ENCODE peak calls at places on chromosomes 5 and 9, in seven cellular contexts. One of them, this sample, is unnamed.

GRCh38 chr5:157651623-157652376 is 438 bp downstream of the SOX30 start:
- DNase-seq in breast epithelium: peak; percentile 27
- DNase-seq in hepatocyte: no peak
- DNase-seq in HL-60: peak; percentile 45
- DNase-seq in endodermal cell: peak; percentile 77
- DNase-seq in choroid plexus epithelial cell: peak; percentile 72
- DNase-seq in left ventricle myocardium inferior: peak; percentile 64
- DNase-seq in this sample: peak; percentile 83

GRCh38 chr9:129031514-129031913 is 3.4 kb upstream of the SH3GLB2 start:
- DNase-seq in choroid plexus epithelial cell: no peak
- DNase-seq in left ventricle myocardium inferior: no peak
- DNase-seq in endodermal cell: no peak
- DNase-seq in HL-60: no peak
- DNase-seq in breast epithelium: no peak
- DNase-seq in hepatocyte: no peak
- DNase-seq in this sample: no peak

GRCh38 chr5:84729326-84729725 is 344.6 kb upstream of the EDIL3 start:
- DNase-seq in HL-60: no peak
- DNase-seq in endodermal cell: no peak
- DNase-seq in hepatocyte: no peak
- DNase-seq in choroid plexus epithelial cell: peak; percentile 15
- DNase-seq in breast epithelium: no peak
- DNase-seq in left ventricle myocardium inferior: no peak
- DNase-seq in this sample: peak; percentile 45

GRCh38 chr5:52814749-52815148 is 27.0 kb downstream of the ITGA1 start:
- DNase-seq in choroid plexus epithelial cell: no peak
- DNase-seq in breast epithelium: no peak
- DNase-seq in HL-60: no peak
- DNase-seq in endodermal cell: no peak
- DNase-seq in left ventricle myocardium inferior: no peak
- DNase-seq in hepatocyte: no peak
- DNase-seq in this sample: no peak

GRCh38 chr5:77316871-77317661 is 106.6 kb downstream of the PDE8B start:
- DNase-seq in endodermal cell: no peak
- DNase-seq in left ventricle myocardium inferior: no peak
- DNase-seq in hepatocyte: no peak
- DNase-seq in choroid plexus epithelial cell: peak; percentile 77
- DNase-seq in breast epithelium: no peak
- DNase-seq in HL-60: no peak
- DNase-seq in this sample: no peak

GRCh38 chr9:114110180-114110579 is 11.1 kb upstream of the KIF12 start:
- DNase-seq in endodermal cell: no peak
- DNase-seq in choroid plexus epithelial cell: peak; percentile 22
- DNase-seq in hepatocyte: no peak
- DNase-seq in left ventricle myocardium inferior: no peak
- DNase-seq in HL-60: no peak
- DNase-seq in breast epithelium: no peak
- DNase-seq in this sample: peak; percentile 79

GRCh38 chr5:150801117-150801927 is 22.8 kb downstream of the SMIM3 start:
- DNase-seq in hepatocyte: peak; percentile 83
- DNase-seq in left ventricle myocardium inferior: no peak
- DNase-seq in HL-60: peak; percentile 36
- DNase-seq in endodermal cell: peak; percentile 84
- DNase-seq in choroid plexus epithelial cell: peak; percentile 87
- DNase-seq in breast epithelium: no peak
- DNase-seq in this sample: peak; percentile 78

GRCh38 chr5:22470408-22470807 is 382.7 kb downstream of the CDH12 start:
- DNase-seq in hepatocyte: no peak
- DNase-seq in left ventricle myocardium inferior: no peak
- DNase-seq in breast epithelium: no peak
- DNase-seq in choroid plexus epithelial cell: no peak
- DNase-seq in HL-60: no peak
- DNase-seq in endodermal cell: no peak
- DNase-seq in this sample: no peak

GRCh38 chr5:124832510-124832909 is 86.1 kb upstream of the ZNF608 start:
- DNase-seq in choroid plexus epithelial cell: no peak
- DNase-seq in breast epithelium: no peak
- DNase-seq in endodermal cell: no peak
- DNase-seq in HL-60: no peak
- DNase-seq in hepatocyte: no peak
- DNase-seq in left ventricle myocardium inferior: no peak
- DNase-seq in this sample: no peak

GRCh38 chr5:11273180-11273882 is 512.3 kb upstream of the DAP start:
- DNase-seq in choroid plexus epithelial cell: no peak
- DNase-seq in left ventricle myocardium inferior: no peak
- DNase-seq in breast epithelium: no peak
- DNase-seq in endodermal cell: no peak
- DNase-seq in hepatocyte: peak; percentile 46
- DNase-seq in HL-60: no peak
- DNase-seq in this sample: no peak

GRCh38 chr5:64789457-64789856 is 20.7 kb downstream of the CWC27 start:
- DNase-seq in left ventricle myocardium inferior: no peak
- DNase-seq in endodermal cell: no peak
- DNase-seq in choroid plexus epithelial cell: peak; percentile 77
- DNase-seq in breast epithelium: no peak
- DNase-seq in hepatocyte: no peak
- DNase-seq in HL-60: no peak
- DNase-seq in this sample: peak; percentile 18

GRCh38 chr9:93154293-93154903 is 20.3 kb upstream of the NINJ1 start:
- DNase-seq in hepatocyte: peak; percentile 59
- DNase-seq in choroid plexus epithelial cell: peak; percentile 40
- DNase-seq in breast epithelium: no peak
- DNase-seq in left ventricle myocardium inferior: no peak
- DNase-seq in HL-60: peak; percentile 51
- DNase-seq in endodermal cell: peak; percentile 93
- DNase-seq in this sample: peak; percentile 28

GRCh38 chr5:168417731-168418429 is 68.4 kb upstream of the RARS1 start:
- DNase-seq in breast epithelium: no peak
- DNase-seq in choroid plexus epithelial cell: no peak
- DNase-seq in hepatocyte: no peak
- DNase-seq in HL-60: no peak
- DNase-seq in endodermal cell: no peak
- DNase-seq in left ventricle myocardium inferior: no peak
- DNase-seq in this sample: no peak

GRCh38 chr5:131328536-131329186 is 64.8 kb downstream of the CDC42SE2 start:
- DNase-seq in left ventricle myocardium inferior: no peak
- DNase-seq in choroid plexus epithelial cell: peak; percentile 58
- DNase-seq in breast epithelium: no peak
- DNase-seq in endodermal cell: no peak
- DNase-seq in HL-60: no peak
- DNase-seq in hepatocyte: peak; percentile 36
- DNase-seq in this sample: peak; percentile 81

GRCh38 chr5:139711067-139711851 is 63.1 kb downstream of the CXXC5 start:
- DNase-seq in hepatocyte: peak; percentile 55
- DNase-seq in HL-60: no peak
- DNase-seq in left ventricle myocardium inferior: peak; percentile 30
- DNase-seq in breast epithelium: no peak
- DNase-seq in endodermal cell: peak; percentile 94
- DNase-seq in choroid plexus epithelial cell: peak; percentile 50
- DNase-seq in this sample: peak; percentile 34

GRCh38 chr5:14326035-14326909 is 183.1 kb downstream of the TRIO start:
- DNase-seq in left ventricle myocardium inferior: no peak
- DNase-seq in hepatocyte: peak; percentile 26
- DNase-seq in endodermal cell: peak; percentile 56
- DNase-seq in choroid plexus epithelial cell: no peak
- DNase-seq in breast epithelium: no peak
- DNase-seq in HL-60: no peak
- DNase-seq in this sample: no peak

GRCh38 chr5:173645437-173645807 is 29.0 kb upstream of the BOD1 start:
- DNase-seq in left ventricle myocardium inferior: no peak
- DNase-seq in hepatocyte: peak; percentile 31
- DNase-seq in choroid plexus epithelial cell: peak; percentile 71
- DNase-seq in breast epithelium: no peak
- DNase-seq in HL-60: no peak
- DNase-seq in endodermal cell: peak; percentile 57
- DNase-seq in this sample: no peak

GRCh38 chr5:76867827-76868693 is 18.2 kb downstream of the S100Z start:
- DNase-seq in breast epithelium: no peak
- DNase-seq in HL-60: peak; percentile 35
- DNase-seq in hepatocyte: peak; percentile 83
- DNase-seq in choroid plexus epithelial cell: peak; percentile 87
- DNase-seq in left ventricle myocardium inferior: peak; percentile 58
- DNase-seq in endodermal cell: peak; percentile 91
- DNase-seq in this sample: peak; percentile 69

GRCh38 chr9:71202931-71203330 is 81.5 kb upstream of the TRPM3 start:
- DNase-seq in left ventricle myocardium inferior: no peak
- DNase-seq in choroid plexus epithelial cell: no peak
- DNase-seq in hepatocyte: no peak
- DNase-seq in endodermal cell: no peak
- DNase-seq in HL-60: no peak
- DNase-seq in breast epithelium: no peak
- DNase-seq in this sample: no peak

GRCh38 chr9:90219548-90220118 is 423.0 kb downstream of the DIRAS2 start:
- DNase-seq in breast epithelium: no peak
- DNase-seq in HL-60: peak; percentile 9
- DNase-seq in left ventricle myocardium inferior: no peak
- DNase-seq in endodermal cell: peak; percentile 80
- DNase-seq in hepatocyte: peak; percentile 50
- DNase-seq in choroid plexus epithelial cell: no peak
- DNase-seq in this sample: no peak

GRCh38 chr5:130541617-130542221 is 623.3 kb downstream of the HINT1 start:
- DNase-seq in left ventricle myocardium inferior: no peak
- DNase-seq in HL-60: peak; percentile 14
- DNase-seq in hepatocyte: no peak
- DNase-seq in endodermal cell: no peak
- DNase-seq in breast epithelium: no peak
- DNase-seq in choroid plexus epithelial cell: peak; percentile 89
- DNase-seq in this sample: peak; percentile 75

GRCh38 chr5:127097288-127097687 is 24.0 kb upstream of the C5orf63 start:
- DNase-seq in breast epithelium: no peak
- DNase-seq in left ventricle myocardium inferior: no peak
- DNase-seq in HL-60: no peak
- DNase-seq in choroid plexus epithelial cell: peak; percentile 32
- DNase-seq in hepatocyte: no peak
- DNase-seq in endodermal cell: peak; percentile 47
- DNase-seq in this sample: peak; percentile 31

GRCh38 chr5:158838788-158839187 is 260.9 kb downstream of the EBF1 start:
- DNase-seq in choroid plexus epithelial cell: no peak
- DNase-seq in endodermal cell: no peak
- DNase-seq in breast epithelium: no peak
- DNase-seq in HL-60: no peak
- DNase-seq in hepatocyte: no peak
- DNase-seq in left ventricle myocardium inferior: no peak
- DNase-seq in this sample: no peak

GRCh38 chr9:133921866-133922265 is 70.3 kb downstream of the VAV2 start:
- DNase-seq in HL-60: no peak
- DNase-seq in left ventricle myocardium inferior: no peak
- DNase-seq in hepatocyte: no peak
- DNase-seq in breast epithelium: no peak
- DNase-seq in choroid plexus epithelial cell: no peak
- DNase-seq in endodermal cell: no peak
- DNase-seq in this sample: no peak

GRCh38 chr9:133917407-133917806 is 74.7 kb downstream of the VAV2 start:
- DNase-seq in hepatocyte: no peak
- DNase-seq in HL-60: no peak
- DNase-seq in endodermal cell: no peak
- DNase-seq in left ventricle myocardium inferior: no peak
- DNase-seq in breast epithelium: no peak
- DNase-seq in choroid plexus epithelial cell: no peak
- DNase-seq in this sample: no peak

GRCh38 chr9:133919253-133920115 is 72.6 kb downstream of the VAV2 start:
- DNase-seq in hepatocyte: no peak
- DNase-seq in endodermal cell: no peak
- DNase-seq in choroid plexus epithelial cell: peak; percentile 11
- DNase-seq in left ventricle myocardium inferior: peak; percentile 33
- DNase-seq in breast epithelium: no peak
- DNase-seq in HL-60: no peak
- DNase-seq in this sample: no peak

GRCh38 chr9:133918123-133918813 is 73.9 kb downstream of the VAV2 start:
- DNase-seq in hepatocyte: no peak
- DNase-seq in left ventricle myocardium inferior: no peak
- DNase-seq in breast epithelium: no peak
- DNase-seq in HL-60: no peak
- DNase-seq in endodermal cell: no peak
- DNase-seq in choroid plexus epithelial cell: no peak
- DNase-seq in this sample: no peak

GRCh38 chr9:133920471-133920870 is 71.7 kb downstream of the VAV2 start:
- DNase-seq in hepatocyte: no peak
- DNase-seq in HL-60: no peak
- DNase-seq in left ventricle myocardium inferior: no peak
- DNase-seq in choroid plexus epithelial cell: no peak
- DNase-seq in endodermal cell: no peak
- DNase-seq in breast epithelium: no peak
- DNase-seq in this sample: no peak
- TF ChIP-seq CTCF in hepatocyte: no peak
- TF ChIP-seq CTCF in HL-60: no peak
- TF ChIP-seq CTCF in left ventricle myocardium inferior: no peak
- TF ChIP-seq CTCF in choroid plexus epithelial cell: no peak
- TF ChIP-seq CTCF in endodermal cell: no peak
- TF ChIP-seq CTCF in breast epithelium: no peak
- TF ChIP-seq CTCF in this sample: no peak

GRCh38 chr9:137227057-137227852 is at the start of gene RNF224:
- DNase-seq in hepatocyte: peak; percentile 90
- DNase-seq in endodermal cell: peak; percentile 96
- DNase-seq in HL-60: peak; percentile 82
- DNase-seq in left ventricle myocardium inferior: peak; percentile 71
- DNase-seq in breast epithelium: peak; percentile 76
- DNase-seq in choroid plexus epithelial cell: peak; percentile 78
- DNase-seq in this sample: peak; percentile 83
- H3K4me3 ChIP-seq in hepatocyte: no peak within 1 kb of the TSS
- H3K4me3 ChIP-seq in endodermal cell: no peak within 1 kb of the TSS
- H3K4me3 ChIP-seq in HL-60: no peak within 1 kb of the TSS
- H3K4me3 ChIP-seq in left ventricle myocardium inferior: no peak within 1 kb of the TSS
- H3K4me3 ChIP-seq in breast epithelium: no peak within 1 kb of the TSS
- H3K4me3 ChIP-seq in choroid plexus epithelial cell: no peak within 1 kb of the TSS
- H3K4me3 ChIP-seq in this sample: peak within 1 kb of the TSS; percentile 46

GRCh38 chr9:98773721-98774120 is 22.6 kb downstream of the ANKS6 start:
- DNase-seq in hepatocyte: no peak
- DNase-seq in endodermal cell: no peak
- DNase-seq in HL-60: no peak
- DNase-seq in choroid plexus epithelial cell: no peak
- DNase-seq in left ventricle myocardium inferior: no peak
- DNase-seq in breast epithelium: no peak
- DNase-seq in this sample: no peak
- TF ChIP-seq CTCF in hepatocyte: no peak
- TF ChIP-seq CTCF in endodermal cell: peak; percentile 43
- TF ChIP-seq CTCF in HL-60: no peak
- TF ChIP-seq CTCF in choroid plexus epithelial cell: no peak
- TF ChIP-seq CTCF in left ventricle myocardium inferior: no peak
- TF ChIP-seq CTCF in breast epithelium: no peak
- TF ChIP-seq CTCF in this sample: no peak

DNA sequence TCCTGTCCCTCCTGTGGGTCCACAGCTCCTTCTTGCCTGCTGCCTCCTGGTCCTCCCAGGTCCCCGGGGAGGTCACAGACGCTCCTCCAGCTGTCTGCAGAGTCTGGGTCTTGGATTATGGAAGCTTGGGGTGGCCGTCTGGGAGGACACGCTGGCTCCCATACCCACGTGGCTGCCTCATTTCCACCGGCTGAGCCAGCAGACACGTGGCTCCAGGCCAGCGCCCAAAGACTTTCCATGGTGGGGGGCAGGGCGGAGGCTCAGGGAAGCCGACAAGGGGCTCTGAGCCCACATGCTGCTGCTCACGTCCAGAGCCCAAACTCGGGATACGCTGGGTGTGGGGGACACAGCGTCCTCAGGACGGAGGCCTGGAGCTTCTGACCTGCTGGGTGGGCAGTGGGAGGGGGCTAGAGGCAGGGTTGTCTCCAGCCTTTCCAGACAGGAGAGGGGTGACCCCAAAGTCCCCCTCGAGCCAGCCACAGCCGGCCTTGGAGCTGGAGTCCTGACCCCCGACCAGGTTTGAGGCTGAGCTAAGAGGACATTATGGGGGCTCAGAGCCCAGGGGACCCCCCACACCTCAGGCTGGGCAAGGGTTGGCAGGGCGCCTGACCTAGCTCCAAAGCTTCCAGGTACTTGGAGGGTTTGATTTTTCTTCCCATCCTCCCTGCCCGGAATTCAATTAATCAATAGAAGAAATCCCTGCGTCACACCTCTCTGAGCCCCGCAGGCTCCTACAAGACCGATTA is 24.2 kb upstream of the RNU6ATAC start:
- DNase-seq in breast epithelium: no peak
- DNase-seq in endodermal cell: peak; percentile 43
- DNase-seq in hepatocyte: no peak
- DNase-seq in left ventricle myocardium inferior: no peak
- DNase-seq in choroid plexus epithelial cell: no peak
- DNase-seq in HL-60: no peak
- DNase-seq in this sample: no peak
- H3K4me3 ChIP-seq in breast epithelium: no peak overlapping the region
- H3K4me3 ChIP-seq in endodermal cell: no peak overlapping the region
- H3K4me3 ChIP-seq in hepatocyte: no peak overlapping the region
- H3K4me3 ChIP-seq in left ventricle myocardium inferior: no peak overlapping the region
- H3K4me3 ChIP-seq in choroid plexus epithelial cell: no peak overlapping the region
- H3K4me3 ChIP-seq in HL-60: no peak overlapping the region
- H3K4me3 ChIP-seq in this sample: no peak overlapping the region